ENCODE peak calls at places on chromosomes 3 and 15, in eight cellular contexts. One of them, this sample, is unnamed.

GRCh38 chr3:46228259-46229222 is 13.7 kb upstream of the CCR3 start:
- DNase-seq in kidney: no peak
- DNase-seq in breast epithelium: no peak
- DNase-seq in upper lobe of right lung: no peak
- DNase-seq in psoas muscle: no peak
- DNase-seq in MM.1S: no peak
- DNase-seq in pancreas: no peak
- DNase-seq in right atrium auricular region: no peak
- DNase-seq in this sample: peak; percentile 77

GRCh38 chr15:96223939-96224338 is 106.6 kb upstream of the NR2F2 start:
- DNase-seq in kidney: no peak
- DNase-seq in breast epithelium: no peak
- DNase-seq in upper lobe of right lung: no peak
- DNase-seq in psoas muscle: no peak
- DNase-seq in MM.1S: no peak
- DNase-seq in pancreas: no peak
- DNase-seq in right atrium auricular region: no peak
- DNase-seq in this sample: no peak

GRCh38 chr15:59294961-59295741 is 77.5 kb downstream of the MYO1E start:
- DNase-seq in kidney: no peak
- DNase-seq in breast epithelium: no peak
- DNase-seq in upper lobe of right lung: no peak
- DNase-seq in psoas muscle: peak; percentile 20
- DNase-seq in MM.1S: no peak
- DNase-seq in pancreas: no peak
- DNase-seq in right atrium auricular region: no peak
- DNase-seq in this sample: peak; percentile 95

GRCh38 chr15:35209838-35210237 is 124.7 kb upstream of the NANOGP8 start:
- DNase-seq in kidney: no peak
- DNase-seq in breast epithelium: no peak
- DNase-seq in upper lobe of right lung: no peak
- DNase-seq in psoas muscle: no peak
- DNase-seq in MM.1S: no peak
- DNase-seq in pancreas: no peak
- DNase-seq in right atrium auricular region: no peak
- DNase-seq in this sample: no peak

GRCh38 chr3:69288161-69288895 is 97.6 kb downstream of the FRMD4B start:
- DNase-seq in kidney: no peak
- DNase-seq in breast epithelium: no peak
- DNase-seq in upper lobe of right lung: no peak
- DNase-seq in psoas muscle: no peak
- DNase-seq in MM.1S: peak; percentile 81
- DNase-seq in pancreas: no peak
- DNase-seq in right atrium auricular region: no peak
- DNase-seq in this sample: peak; percentile 55

GRCh38 chr3:183537295-183537730 is 18.2 kb downstream of the KLHL6 start:
- DNase-seq in kidney: no peak
- DNase-seq in breast epithelium: no peak
- DNase-seq in upper lobe of right lung: peak; percentile 71
- DNase-seq in psoas muscle: peak; percentile 60
- DNase-seq in MM.1S: no peak
- DNase-seq in pancreas: no peak
- DNase-seq in right atrium auricular region: peak; percentile 66
- DNase-seq in this sample: peak; percentile 69

GRCh38 chr15:52491460-52491859 is 37.2 kb downstream of the MYO5A start:
- DNase-seq in kidney: no peak
- DNase-seq in breast epithelium: no peak
- DNase-seq in upper lobe of right lung: no peak
- DNase-seq in psoas muscle: no peak
- DNase-seq in MM.1S: no peak
- DNase-seq in pancreas: no peak
- DNase-seq in right atrium auricular region: no peak
- DNase-seq in this sample: no peak

GRCh38 chr3:29465836-29466235 is 185.0 kb downstream of the RBMS3 start:
- DNase-seq in kidney: no peak
- DNase-seq in breast epithelium: no peak
- DNase-seq in upper lobe of right lung: no peak
- DNase-seq in psoas muscle: no peak
- DNase-seq in MM.1S: no peak
- DNase-seq in pancreas: no peak
- DNase-seq in right atrium auricular region: no peak
- DNase-seq in this sample: peak; percentile 13

GRCh38 chr3:146511402-146512134 is 32.8 kb downstream of the PLSCR1 start:
- DNase-seq in kidney: no peak
- DNase-seq in breast epithelium: no peak
- DNase-seq in upper lobe of right lung: no peak
- DNase-seq in psoas muscle: no peak
- DNase-seq in MM.1S: no peak
- DNase-seq in pancreas: peak; percentile 30
- DNase-seq in right atrium auricular region: no peak
- DNase-seq in this sample: no peak

GRCh38 chr3:51943451-51944391 is 1.6 kb downstream of the PARP3 start:
- DNase-seq in kidney: peak; percentile 78
- DNase-seq in breast epithelium: no peak
- DNase-seq in upper lobe of right lung: peak; percentile 63
- DNase-seq in psoas muscle: no peak
- DNase-seq in MM.1S: no peak
- DNase-seq in pancreas: no peak
- DNase-seq in right atrium auricular region: no peak
- DNase-seq in this sample: no peak

GRCh38 chr15:89833966-89834365 is 19.3 kb upstream of the ANPEP start:
- DNase-seq in kidney: no peak
- DNase-seq in breast epithelium: no peak
- DNase-seq in upper lobe of right lung: no peak
- DNase-seq in psoas muscle: no peak
- DNase-seq in MM.1S: no peak
- DNase-seq in pancreas: no peak
- DNase-seq in right atrium auricular region: no peak
- DNase-seq in this sample: no peak

GRCh38 chr3:110754207-110754916 is 317.3 kb upstream of the NECTIN3 start:
- DNase-seq in kidney: no peak
- DNase-seq in breast epithelium: no peak
- DNase-seq in upper lobe of right lung: no peak
- DNase-seq in psoas muscle: no peak
- DNase-seq in MM.1S: no peak
- DNase-seq in pancreas: no peak
- DNase-seq in right atrium auricular region: no peak
- DNase-seq in this sample: no peak

DNA sequence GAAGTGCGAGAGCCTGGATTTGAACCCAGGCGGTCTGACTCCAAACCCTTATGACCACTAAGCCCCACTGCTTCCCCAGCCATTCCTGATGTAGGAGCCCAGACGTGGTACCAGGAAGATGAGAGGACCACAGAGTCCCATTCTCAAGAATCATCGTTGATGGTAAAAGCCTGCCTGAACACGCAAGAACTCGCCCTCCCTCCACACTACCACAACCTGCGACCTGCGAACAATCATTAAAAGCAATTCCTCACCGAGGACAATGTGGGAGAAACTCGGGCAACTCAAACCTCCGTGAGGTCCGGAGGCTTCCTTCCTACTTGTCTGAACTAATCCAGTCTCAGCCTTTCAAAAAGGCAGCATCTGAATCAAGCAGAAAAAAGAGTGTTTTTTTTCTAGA is 10.3 kb downstream of the MAGI1 start:
- DNase-seq in kidney: no peak
- DNase-seq in breast epithelium: no peak
- DNase-seq in upper lobe of right lung: no peak
- DNase-seq in psoas muscle: no peak
- DNase-seq in MM.1S: no peak
- DNase-seq in pancreas: no peak
- DNase-seq in right atrium auricular region: no peak
- DNase-seq in this sample: peak; percentile 76
- H3K4me1 ChIP-seq in kidney: no peaks in the 10 kb centered on the region
- H3K4me1 ChIP-seq in breast epithelium: no peaks in the 10 kb centered on the region
- H3K4me1 ChIP-seq in upper lobe of right lung: peaks cover under 1% of the 10 kb centered on the region
- H3K4me1 ChIP-seq in psoas muscle: peaks cover 33% of the 10 kb centered on the region
- H3K4me1 ChIP-seq in MM.1S: no peaks in the 10 kb centered on the region
- H3K4me1 ChIP-seq in pancreas: peaks cover 17% of the 10 kb centered on the region
- H3K4me1 ChIP-seq in right atrium auricular region: no peaks in the 10 kb centered on the region
- H3K4me1 ChIP-seq in this sample: peaks cover 12% of the 10 kb centered on the region

GRCh38 chr3:192514754-192515660 is 212.3 kb downstream of the FGF12 start:
- DNase-seq in kidney: peak; percentile 65
- DNase-seq in breast epithelium: no peak
- DNase-seq in upper lobe of right lung: peak; percentile 62
- DNase-seq in psoas muscle: peak; percentile 18
- DNase-seq in MM.1S: peak; percentile 36
- DNase-seq in pancreas: peak; percentile 90
- DNase-seq in right atrium auricular region: no peak
- DNase-seq in this sample: peak; percentile 3
- TF ChIP-seq CTCF in kidney: no peak
- TF ChIP-seq CTCF in breast epithelium: no peak
- TF ChIP-seq CTCF in upper lobe of right lung: peak; percentile 7
- TF ChIP-seq CTCF in psoas muscle: no peak
- TF ChIP-seq CTCF in MM.1S: peak; percentile 25
- TF ChIP-seq CTCF in pancreas: peak; percentile 31
- TF ChIP-seq CTCF in right atrium auricular region: no peak
- TF ChIP-seq CTCF in this sample: peak; percentile 21

DNA sequence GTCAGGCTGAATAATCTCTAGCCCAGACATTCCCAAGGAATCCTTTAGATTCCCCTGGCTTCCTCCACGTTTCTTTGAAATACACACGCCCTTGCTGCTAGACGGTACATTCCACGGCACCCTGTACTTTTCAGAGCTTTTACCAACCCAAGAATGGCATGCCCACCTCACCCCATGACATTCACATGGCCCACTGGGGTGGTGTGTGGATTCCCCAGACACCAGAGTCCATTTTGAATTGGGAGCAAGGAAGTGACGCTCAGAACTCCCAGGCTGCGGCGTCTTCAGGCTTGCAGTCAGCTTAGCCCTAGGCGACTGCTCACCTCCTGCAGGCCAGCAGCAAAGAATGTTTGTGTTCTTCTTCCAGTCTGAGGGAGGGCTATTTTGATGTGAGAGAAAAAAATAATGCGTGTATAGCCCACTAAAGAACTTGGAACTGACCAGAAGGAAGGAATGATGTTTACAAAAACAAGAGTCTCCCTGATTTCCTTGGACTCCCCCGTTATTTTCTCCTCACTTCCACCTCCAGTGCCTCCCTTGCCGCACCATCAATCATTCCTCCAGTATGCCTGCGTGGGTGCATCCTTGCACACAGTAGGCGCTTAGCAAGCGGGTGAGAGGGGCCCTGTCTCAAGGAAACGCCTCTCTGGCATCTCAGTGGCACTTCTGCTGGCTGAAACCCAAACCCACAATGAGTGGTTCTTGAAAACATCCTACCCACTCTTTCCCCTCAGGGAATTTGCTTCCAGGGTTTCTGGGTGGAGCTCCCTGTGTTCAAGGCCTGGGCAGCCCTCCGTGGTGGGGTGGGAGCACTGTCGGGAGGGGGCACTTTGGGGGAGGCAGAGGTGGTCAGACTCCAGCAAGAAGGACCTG is 59.9 kb downstream of the SMAD6 start:
- DNase-seq in kidney: peak; percentile 64
- DNase-seq in breast epithelium: no peak
- DNase-seq in upper lobe of right lung: no peak
- DNase-seq in psoas muscle: no peak
- DNase-seq in MM.1S: no peak
- DNase-seq in pancreas: no peak
- DNase-seq in right atrium auricular region: no peak
- DNase-seq in this sample: no peak
- H3K27ac ChIP-seq in kidney: peak overlapping the region; percentile 85
- H3K27ac ChIP-seq in breast epithelium: peak overlapping the region; percentile 88
- H3K27ac ChIP-seq in upper lobe of right lung: peak overlapping the region; percentile 61
- H3K27ac ChIP-seq in psoas muscle: no peak overlapping the region
- H3K27ac ChIP-seq in MM.1S: no peak overlapping the region
- H3K27ac ChIP-seq in pancreas: peak overlapping the region; percentile 22
- H3K27ac ChIP-seq in right atrium auricular region: peak overlapping the region; percentile 93
- H3K27ac ChIP-seq in this sample: no peak overlapping the region

DNA sequence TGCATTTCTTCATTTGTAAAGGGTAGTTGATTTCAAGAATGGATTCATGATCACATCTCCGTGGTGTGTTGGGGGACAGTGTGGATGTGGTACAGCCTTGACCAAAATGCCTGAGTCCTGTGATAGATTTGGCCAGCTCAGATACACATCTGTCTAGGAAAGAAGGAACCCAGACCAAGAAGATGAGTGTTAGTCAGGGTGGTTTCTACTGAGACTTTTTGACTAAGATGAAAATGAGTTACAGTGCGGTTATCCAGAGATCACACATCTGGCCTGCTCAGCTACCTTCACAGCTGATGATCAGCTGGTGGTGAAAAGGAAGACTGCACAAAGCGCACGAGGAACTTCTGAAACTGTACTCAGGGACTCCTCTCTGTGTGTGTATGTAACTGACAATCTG is 68.0 kb downstream of the FNDC3B start:
- DNase-seq in kidney: no peak
- DNase-seq in breast epithelium: no peak
- DNase-seq in upper lobe of right lung: no peak
- DNase-seq in psoas muscle: no peak
- DNase-seq in MM.1S: peak; percentile 99
- DNase-seq in pancreas: no peak
- DNase-seq in right atrium auricular region: no peak
- DNase-seq in this sample: no peak
- H3K4me1 ChIP-seq in kidney: peaks cover 21% of the 10 kb centered on the region
- H3K4me1 ChIP-seq in breast epithelium: no peaks in the 10 kb centered on the region
- H3K4me1 ChIP-seq in upper lobe of right lung: peaks cover 43% of the 10 kb centered on the region
- H3K4me1 ChIP-seq in psoas muscle: peaks cover 35% of the 10 kb centered on the region
- H3K4me1 ChIP-seq in MM.1S: peaks cover 58% of the 10 kb centered on the region
- H3K4me1 ChIP-seq in pancreas: peaks cover 40% of the 10 kb centered on the region
- H3K4me1 ChIP-seq in right atrium auricular region: no peaks in the 10 kb centered on the region
- H3K4me1 ChIP-seq in this sample: peaks cover 24% of the 10 kb centered on the region

DNA sequence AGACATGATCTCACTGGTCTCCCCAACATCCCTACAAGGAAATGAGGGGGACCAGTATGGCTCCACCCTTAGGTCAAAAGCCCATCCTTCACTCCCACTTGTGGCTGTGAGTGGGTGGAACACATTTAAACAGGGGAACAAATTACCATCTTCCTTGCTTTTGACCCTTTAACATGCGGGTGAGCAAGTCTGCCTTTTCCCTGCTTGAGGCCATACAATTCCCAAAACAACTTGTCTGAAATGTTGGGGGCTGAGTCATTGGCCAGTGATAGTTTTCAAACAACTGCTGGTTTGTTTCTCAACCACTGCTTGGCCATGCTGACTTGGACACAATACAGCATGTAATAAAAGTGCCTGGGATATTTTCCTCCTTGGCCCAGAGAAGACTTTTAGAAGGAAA is 39.6 kb downstream of the COL8A1 start:
- DNase-seq in kidney: no peak
- DNase-seq in breast epithelium: no peak
- DNase-seq in upper lobe of right lung: no peak
- DNase-seq in psoas muscle: no peak
- DNase-seq in MM.1S: no peak
- DNase-seq in pancreas: no peak
- DNase-seq in right atrium auricular region: peak; percentile 78
- DNase-seq in this sample: peak; percentile 39
- TF ChIP-seq CTCF in kidney: no peak
- TF ChIP-seq CTCF in breast epithelium: no peak
- TF ChIP-seq CTCF in upper lobe of right lung: no peak
- TF ChIP-seq CTCF in psoas muscle: no peak
- TF ChIP-seq CTCF in MM.1S: no peak
- TF ChIP-seq CTCF in pancreas: no peak
- TF ChIP-seq CTCF in right atrium auricular region: no peak
- TF ChIP-seq CTCF in this sample: no peak

GRCh38 chr3:31571325-31571724 is 38.6 kb downstream of the STT3B start:
- DNase-seq in kidney: no peak
- DNase-seq in breast epithelium: no peak
- DNase-seq in upper lobe of right lung: no peak
- DNase-seq in psoas muscle: no peak
- DNase-seq in MM.1S: no peak
- DNase-seq in pancreas: no peak
- DNase-seq in right atrium auricular region: no peak
- DNase-seq in this sample: no peak
- H3K27ac ChIP-seq in kidney: no peak overlapping the region
- H3K27ac ChIP-seq in breast epithelium: no peak overlapping the region
- H3K27ac ChIP-seq in upper lobe of right lung: no peak overlapping the region
- H3K27ac ChIP-seq in psoas muscle: no peak overlapping the region
- H3K27ac ChIP-seq in MM.1S: no peak overlapping the region
- H3K27ac ChIP-seq in pancreas: no peak overlapping the region
- H3K27ac ChIP-seq in right atrium auricular region: no peak overlapping the region
- H3K27ac ChIP-seq in this sample: no peak overlapping the region